ENCODE peak calls at places on chromosome 18, in four cellular contexts. G is CD8-positive, alpha-beta memory T cell; B is colonic mucosa; E is neural progenitor cell. Z is an unnamed sample.

GRCh38 chr18:6004683-6005082 is 109.4 kb upstream of the TMEM200C start:
- DNase-seq in G (no peak), B (no peak), E (no peak), Z (no peak)

GRCh38 chr18:23972416-23972815 is 42.1 kb upstream of the TTC39C start:
- DNase-seq in G (peak; percentile 45), B (no peak), E (no peak), Z (no peak)

GRCh38 chr18:64972545-64972944 is 778.3 kb upstream of the CDH7 start:
- DNase-seq in G (no peak), B (no peak), E (peak; percentile 14), Z (no peak)

GRCh38 chr18:11548367-11548766 is 61.0 kb upstream of the SLC35G4 start:
- DNase-seq in G (no peak), B (no peak), E (no peak), Z (no peak)

GRCh38 chr18:23740105-23740830 is 51.0 kb downstream of the LAMA3 start:
- DNase-seq in G (no peak), B (peak; percentile 78), E (no peak), Z (no peak)

GRCh38 chr18:46213295-46213694 is 109.1 kb downstream of the HAUS1 start:
- DNase-seq in G (peak; percentile 33), B (no peak), E (no peak), Z (peak; percentile 20)

GRCh38 chr18:1421502-1421901 is 516.8 kb downstream of the ADCYAP1 start:
- DNase-seq in G (no peak), B (no peak), E (no peak), Z (no peak)

GRCh38 chr18:57961876-57962505 is 82.0 kb upstream of the NEDD4L start:
- DNase-seq in G (no peak), B (no peak), E (no peak), Z (no peak)

GRCh38 chr18:33440384-33441043 is at the start of gene CCDC178:
- DNase-seq in G (no peak), B (no peak), E (peak; percentile 82), Z (no peak)

GRCh38 chr18:75248426-75249191 is 38.0 kb downstream of the TSHZ1 start:
- DNase-seq in G (no peak), B (no peak), E (no peak), Z (no peak)

GRCh38 chr18:53152478-53152877 is 812.5 kb downstream of the DCC start:
- DNase-seq in G (no peak), B (no peak), E (peak; percentile 67), Z (no peak)

GRCh38 chr18:46097853-46098615 is at the start of gene ATP5F1A:
- DNase-seq in G (peak; percentile 83), B (peak; percentile 91), E (peak; percentile 89), Z (peak; percentile 88)

GRCh38 chr18:55743701-55744100 is 155.7 kb upstream of the TCF4 start:
- DNase-seq in G (no peak), B (no peak), E (no peak), Z (no peak)

GRCh38 chr18:27599202-27599829 is 414.2 kb upstream of the CHST9 start:
- DNase-seq in G (no peak), B (peak; percentile 52), E (peak; percentile 79), Z (peak; percentile 57)

GRCh38 chr18:28398491-28398890 is 221.6 kb upstream of the CDH2 start:
- DNase-seq in G (no peak), B (no peak), E (no peak), Z (no peak)

GRCh38 chr18:75340206-75340605 is 87.3 kb downstream of the SMIM21 start:
- DNase-seq in G (no peak), B (no peak), E (no peak), Z (no peak)

GRCh38 chr18:369224-370010 is 101.6 kb upstream of the THOC1 start:
- DNase-seq in G (no peak), B (no peak), E (no peak), Z (no peak)

GRCh38 chr18:924987-925386 is 20.3 kb downstream of the ADCYAP1 start:
- DNase-seq in G (no peak), B (no peak), E (no peak), Z (no peak)

GRCh38 chr18:66971951-66972350 is 368.1 kb upstream of the CDH19 start:
- DNase-seq in G (no peak), B (no peak), E (no peak), Z (no peak)

GRCh38 chr18:13216732-13217465 is 1.7 kb upstream of the LDLRAD4 start:
- DNase-seq in G (peak; percentile 21), B (peak; percentile 44), E (peak; percentile 75), Z (peak; percentile 40)

GRCh38 chr18:28150925-28151324 is 26.0 kb downstream of the CDH2 start:
- DNase-seq in G (no peak), B (no peak), E (no peak), Z (no peak)

GRCh38 chr18:47832348-47832747 is 98.1 kb downstream of the SMAD2 start:
- DNase-seq in G (no peak), B (no peak), E (no peak), Z (no peak)

DNA sequence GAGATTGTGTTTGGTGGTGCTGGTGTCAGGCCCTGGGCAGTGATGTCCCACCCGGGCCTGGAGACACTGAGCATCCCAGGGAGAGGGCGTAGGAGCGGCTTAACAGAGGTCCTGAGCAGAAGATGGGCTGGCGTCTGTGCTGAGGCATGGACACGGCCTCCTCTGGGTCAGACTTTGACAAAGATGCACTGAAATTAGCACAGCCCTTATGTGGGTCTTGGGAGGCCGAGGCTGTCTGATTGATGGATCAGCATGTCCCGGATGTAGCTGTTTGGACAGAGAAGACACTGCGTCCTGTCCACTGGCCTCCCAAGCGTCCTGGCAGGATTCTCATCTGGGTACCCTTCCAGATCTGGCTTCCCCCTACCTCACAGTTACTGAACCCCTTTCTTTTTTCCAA is 159.4 kb downstream of the ANKRD30B start:
- DNase-seq in G (no peak), B (no peak), E (no peak), Z (no peak)
- H3K9me3 ChIP-seq in G (no peaks in the 10 kb centered on the region), B (no peaks in the 10 kb centered on the region), E (peaks cover 3% of the 10 kb centered on the region), Z (no peaks in the 10 kb centered on the region)

GRCh38 chr18:9365406-9365805 is 30.8 kb downstream of the TWSG1 start:
- DNase-seq in G (no peak), B (no peak), E (no peak), Z (no peak)

GRCh38 chr18:9364242-9364641 is 29.7 kb downstream of the TWSG1 start:
- DNase-seq in G (no peak), B (no peak), E (no peak), Z (no peak)

GRCh38 chr18:9366126-9366714 is 31.6 kb downstream of the TWSG1 start:
- DNase-seq in G (no peak), B (peak; percentile 46), E (peak; percentile 59), Z (peak; percentile 21)

GRCh38 chr18:9361191-9361590 is 26.6 kb downstream of the TWSG1 start:
- DNase-seq in G (no peak), B (no peak), E (no peak), Z (no peak)

DNA sequence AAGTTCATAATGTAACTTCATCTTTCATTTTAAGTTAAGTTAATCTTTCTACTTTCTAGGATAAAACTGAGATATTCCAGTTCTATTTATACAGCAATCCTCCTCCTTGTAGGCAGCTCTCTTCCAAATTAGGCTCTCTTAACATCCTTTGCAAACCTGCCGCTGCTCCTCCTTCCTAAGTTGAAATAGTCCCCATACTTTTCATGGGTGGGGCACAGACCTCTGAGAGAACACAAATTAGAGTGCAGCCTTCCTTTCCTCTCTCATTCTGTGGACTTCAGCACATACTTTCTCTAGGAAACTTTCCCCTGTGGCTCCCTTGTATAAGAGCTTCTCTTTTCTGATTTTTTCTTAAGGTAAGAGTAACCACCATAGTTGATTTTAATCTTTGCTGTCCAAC is 28.3 kb downstream of the TWSG1 start:
- DNase-seq in G (no peak), B (no peak), E (no peak), Z (peak; percentile 13)
- H3K4me3 ChIP-seq in G (no peak overlapping the region), B (no peak overlapping the region), E (no peak overlapping the region), Z (no peak overlapping the region)

DNA sequence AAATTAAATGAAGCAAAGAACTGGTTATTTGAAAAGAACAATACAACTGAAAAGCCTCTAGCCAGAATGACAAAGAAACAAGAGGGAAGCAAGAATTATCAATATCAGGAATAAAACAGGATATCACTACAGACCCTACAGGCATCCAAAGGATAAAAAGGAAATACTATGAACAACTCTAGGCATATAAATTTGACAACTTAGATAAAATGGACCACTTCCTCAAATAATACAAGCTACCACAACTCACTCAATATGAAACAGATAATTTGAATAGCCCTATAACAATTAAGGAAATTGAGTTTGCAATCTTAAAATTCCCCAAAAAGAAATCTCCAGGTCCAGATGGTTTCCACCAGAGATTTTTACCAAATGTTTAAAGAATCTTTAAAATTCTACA is 19.8 kb downstream of the RPRD1A start:
- DNase-seq in G (no peak), B (no peak), E (no peak), Z (no peak)
- H3K4me1 ChIP-seq in G (peaks cover 8% of the 10 kb centered on the region), B (no peaks in the 10 kb centered on the region), E (no peaks in the 10 kb centered on the region), Z (no peaks in the 10 kb centered on the region)

GRCh38 chr18:49025426-49025766 is 74.6 kb upstream of the SMAD7 start:
- DNase-seq in G (no peak), B (peak; percentile 4), E (no peak), Z (no peak)
- H3K9me3 ChIP-seq in G (no peaks in the 10 kb centered on the region), B (no peaks in the 10 kb centered on the region), E (no peaks in the 10 kb centered on the region), Z (no peaks in the 10 kb centered on the region)

DNA sequence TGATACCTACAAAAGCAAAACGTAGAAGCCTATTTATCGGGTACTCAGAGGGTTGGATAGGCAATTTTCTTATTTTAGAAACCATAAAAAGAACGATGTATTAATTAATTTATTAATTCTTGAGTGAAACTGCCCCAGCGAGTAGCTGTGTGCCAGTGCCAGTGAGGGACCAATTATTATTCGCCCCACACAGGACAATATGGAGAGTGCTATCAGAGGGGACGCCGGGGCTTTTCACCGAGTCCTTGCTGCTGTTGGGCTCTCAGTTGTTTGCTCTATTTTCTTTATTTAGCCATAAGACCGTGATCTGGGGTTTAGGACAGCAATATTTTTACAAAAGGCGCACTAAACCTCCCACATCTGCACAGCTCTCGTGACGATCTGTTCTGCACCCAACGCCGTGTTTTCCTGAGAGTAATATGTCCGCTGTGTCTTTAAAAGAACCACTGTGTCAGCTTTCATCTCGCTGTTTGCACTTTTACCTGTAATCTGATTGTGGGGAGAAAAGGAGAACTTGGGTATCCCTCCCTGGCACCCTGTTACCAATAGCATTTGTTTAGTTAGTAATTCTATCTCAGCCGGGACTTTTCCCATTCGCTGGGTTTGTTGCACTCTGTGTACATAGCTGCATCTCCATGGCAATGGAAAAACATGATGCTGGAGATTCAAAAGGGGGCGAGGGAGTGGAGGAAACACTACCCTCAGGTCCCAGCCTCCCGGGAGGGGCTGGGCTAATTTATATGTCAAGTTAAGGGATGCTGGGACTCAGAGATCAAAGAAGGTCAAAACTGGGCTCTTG is 30.1 kb upstream of the ZNF516 start:
- DNase-seq in G (no peak), B (no peak), E (peak; percentile 71), Z (peak; percentile 49)
- H3K4me3 ChIP-seq in G (no peak overlapping the region), B (peak overlapping the region; percentile 10), E (peak overlapping the region; percentile 3), Z (peak overlapping the region; percentile 31)

DNA sequence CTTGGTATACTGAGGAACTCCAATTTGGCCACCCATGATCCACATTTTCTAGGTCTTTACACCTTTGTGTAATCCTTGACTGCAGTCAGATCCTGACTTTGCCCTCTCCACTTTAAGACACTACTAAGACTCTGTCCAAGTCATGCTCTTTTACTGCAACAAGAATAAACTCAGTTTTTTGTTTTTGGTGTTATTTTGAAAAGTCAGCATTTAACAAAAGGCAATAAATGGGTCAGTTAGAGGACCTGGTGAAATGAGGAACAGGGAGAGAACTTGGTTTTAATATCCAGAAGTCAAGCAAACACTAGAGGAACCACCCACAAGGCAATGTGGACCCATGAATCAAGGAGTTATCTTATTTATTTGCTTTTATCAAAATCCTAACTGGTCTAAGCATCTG is 252.2 kb upstream of the RBBP8 start:
- DNase-seq in G (no peak), B (no peak), E (no peak), Z (no peak)
- H3K4me1 ChIP-seq in G (no peaks in the 10 kb centered on the region), B (no peaks in the 10 kb centered on the region), E (no peaks in the 10 kb centered on the region), Z (peaks cover 5% of the 10 kb centered on the region)